ENCODE peak calls at places on chromosomes 7 and 10, in eight cellular contexts. One of them, this sample, is unnamed.

GRCh38 chr10:93106631-93107072 is 33.0 kb downstream of the CYP26A1 start:
- DNase-seq in uterus: no peak
- DNase-seq in spleen: no peak
- DNase-seq in AG09309: peak
- DNase-seq in RPMI7951: peak
- DNase-seq in midbrain: no peak
- DNase-seq in effector CD4-positive, alpha-beta T cell: no peak
- DNase-seq in ecto neural progenitor cell: no peak
- DNase-seq in this sample: no peak

GRCh38 chr7:7917593-7917992 is 51.0 kb upstream of the GLCCI1 start:
- DNase-seq in RPMI7951: no peak
- DNase-seq in midbrain: no peak
- DNase-seq in spleen: no peak
- DNase-seq in AG09309: no peak
- DNase-seq in effector CD4-positive, alpha-beta T cell: no peak
- DNase-seq in ecto neural progenitor cell: no peak
- DNase-seq in uterus: no peak
- DNase-seq in this sample: no peak

GRCh38 chr7:897771-898376 is 21.5 kb downstream of the GET4 start:
- DNase-seq in RPMI7951: peak
- DNase-seq in AG09309: no peak
- DNase-seq in spleen: peak
- DNase-seq in midbrain: no peak
- DNase-seq in uterus: no peak
- DNase-seq in effector CD4-positive, alpha-beta T cell: no peak
- DNase-seq in ecto neural progenitor cell: no peak
- DNase-seq in this sample: peak

GRCh38 chr10:49039409-49039808 is 75.9 kb downstream of the VSTM4 start:
- DNase-seq in effector CD4-positive, alpha-beta T cell: no peak
- DNase-seq in RPMI7951: no peak
- DNase-seq in spleen: no peak
- DNase-seq in AG09309: no peak
- DNase-seq in ecto neural progenitor cell: no peak
- DNase-seq in uterus: no peak
- DNase-seq in midbrain: no peak
- DNase-seq in this sample: no peak

GRCh38 chr7:36600869-36601530 is 123.3 kb downstream of the AOAH start:
- DNase-seq in uterus: no peak
- DNase-seq in midbrain: no peak
- DNase-seq in RPMI7951: peak
- DNase-seq in spleen: no peak
- DNase-seq in ecto neural progenitor cell: no peak
- DNase-seq in AG09309: no peak
- DNase-seq in effector CD4-positive, alpha-beta T cell: no peak
- DNase-seq in this sample: no peak

GRCh38 chr10:61271127-61271780 is 181.9 kb downstream of the TMEM26 start:
- DNase-seq in AG09309: peak
- DNase-seq in effector CD4-positive, alpha-beta T cell: no peak
- DNase-seq in midbrain: no peak
- DNase-seq in spleen: no peak
- DNase-seq in ecto neural progenitor cell: no peak
- DNase-seq in RPMI7951: peak
- DNase-seq in uterus: no peak
- DNase-seq in this sample: no peak

GRCh38 chr10:22280078-22280477 is 36.1 kb upstream of the COMMD3 start:
- DNase-seq in AG09309: no peak
- DNase-seq in midbrain: no peak
- DNase-seq in RPMI7951: no peak
- DNase-seq in uterus: no peak
- DNase-seq in effector CD4-positive, alpha-beta T cell: no peak
- DNase-seq in spleen: no peak
- DNase-seq in ecto neural progenitor cell: no peak
- DNase-seq in this sample: no peak

GRCh38 chr10:92544296-92544695 is 29.6 kb downstream of the IDE start:
- DNase-seq in AG09309: peak
- DNase-seq in RPMI7951: peak
- DNase-seq in spleen: no peak
- DNase-seq in midbrain: no peak
- DNase-seq in uterus: no peak
- DNase-seq in effector CD4-positive, alpha-beta T cell: no peak
- DNase-seq in ecto neural progenitor cell: no peak
- DNase-seq in this sample: no peak

GRCh38 chr7:155418304-155418703 is 39.6 kb upstream of the EN2 start:
- DNase-seq in spleen: no peak
- DNase-seq in RPMI7951: no peak
- DNase-seq in effector CD4-positive, alpha-beta T cell: no peak
- DNase-seq in midbrain: no peak
- DNase-seq in AG09309: no peak
- DNase-seq in ecto neural progenitor cell: no peak
- DNase-seq in uterus: no peak
- DNase-seq in this sample: no peak

GRCh38 chr10:24784923-24785322 is 61.2 kb upstream of the ARHGAP21 start:
- DNase-seq in RPMI7951: no peak
- DNase-seq in uterus: no peak
- DNase-seq in AG09309: no peak
- DNase-seq in spleen: no peak
- DNase-seq in midbrain: no peak
- DNase-seq in effector CD4-positive, alpha-beta T cell: no peak
- DNase-seq in ecto neural progenitor cell: no peak
- DNase-seq in this sample: no peak

GRCh38 chr7:5702876-5703571 is 78.4 kb downstream of the RNF216 start:
- DNase-seq in RPMI7951: no peak
- DNase-seq in spleen: no peak
- DNase-seq in midbrain: peak
- DNase-seq in ecto neural progenitor cell: no peak
- DNase-seq in effector CD4-positive, alpha-beta T cell: no peak
- DNase-seq in uterus: no peak
- DNase-seq in AG09309: no peak
- DNase-seq in this sample: no peak

GRCh38 chr7:26500749-26501352 is 209.2 kb downstream of the SNX10 start:
- DNase-seq in spleen: no peak
- DNase-seq in effector CD4-positive, alpha-beta T cell: no peak
- DNase-seq in midbrain: no peak
- DNase-seq in RPMI7951: peak
- DNase-seq in uterus: no peak
- DNase-seq in ecto neural progenitor cell: no peak
- DNase-seq in AG09309: peak
- DNase-seq in this sample: no peak

GRCh38 chr7:137325927-137326326 is 17.6 kb downstream of the PTN start:
- DNase-seq in effector CD4-positive, alpha-beta T cell: no peak
- DNase-seq in RPMI7951: peak
- DNase-seq in midbrain: no peak
- DNase-seq in uterus: no peak
- DNase-seq in AG09309: no peak
- DNase-seq in spleen: no peak
- DNase-seq in ecto neural progenitor cell: no peak
- DNase-seq in this sample: no peak

GRCh38 chr10:48805411-48805810 is 120.7 kb downstream of the WDFY4 start:
- DNase-seq in RPMI7951: no peak
- DNase-seq in uterus: no peak
- DNase-seq in ecto neural progenitor cell: no peak
- DNase-seq in AG09309: no peak
- DNase-seq in midbrain: no peak
- DNase-seq in spleen: no peak
- DNase-seq in effector CD4-positive, alpha-beta T cell: no peak
- DNase-seq in this sample: no peak

This sample was measured in thyroid gland.